ENCODE peak calls at places on chromosomes 13 and 19, in four cellular contexts. G is HepG2, P is K562, R is GM12878. V is an unnamed sample.

GRCh38 chr19:7534531-7534980 is 961 bp upstream of the PNPLA6 start:
- DNase-seq in G (peak; percentile 70), P (peak; percentile 57), R (no peak), V (peak; percentile 50)

GRCh38 chr13:24328145-24328544 is 18.8 kb downstream of the C1QTNF9 start:
- DNase-seq in G (no peak), P (no peak), R (no peak), V (no peak)

GRCh38 chr19:38031423-38031770 is 124.4 kb downstream of the SIPA1L3 start:
- DNase-seq in G (no peak), P (no peak), R (no peak), V (no peak)

GRCh38 chr13:29175245-29175873 is 355.2 kb downstream of the MTUS2 start:
- DNase-seq in G (no peak), P (no peak), R (no peak), V (no peak)

GRCh38 chr19:13978721-13979191 is 26.4 kb downstream of the DCAF15 start:
- DNase-seq in G (no peak), P (no peak), R (no peak), V (no peak)

GRCh38 chr13:109479991-109480696 is 306.2 kb downstream of the IRS2 start:
- DNase-seq in G (no peak), P (no peak), R (no peak), V (no peak)

GRCh38 chr13:22735381-22735995 is 445.3 kb upstream of the SGCG start:
- DNase-seq in G (no peak), P (no peak), R (no peak), V (no peak)

GRCh38 chr13:77697208-77698103 is at the start of gene SLAIN1:
- DNase-seq in G (peak; percentile 15), P (peak; percentile 54), R (no peak), V (peak; percentile 99)

GRCh38 chr13:94542917-94543316 is 53.0 kb downstream of the TGDS start:
- DNase-seq in G (no peak), P (no peak), R (no peak), V (no peak)

GRCh38 chr19:57305056-57305455 is 15.2 kb upstream of the ZNF543 start:
- DNase-seq in G (no peak), P (no peak), R (no peak), V (no peak)

GRCh38 chr13:23701646-23702045 is 131.4 kb downstream of the TNFRSF19 start:
- DNase-seq in G (no peak), P (no peak), R (no peak), V (no peak)

GRCh38 chr19:54684537-54684936 is 21.8 kb downstream of the LILRB4 start:
- DNase-seq in G (peak; percentile 49), P (peak; percentile 80), R (no peak), V (peak; percentile 16)

GRCh38 chr19:14393303-14393702 is 12.1 kb downstream of the ADGRE5 start:
- DNase-seq in G (no peak), P (no peak), R (no peak), V (no peak)

GRCh38 chr13:96090240-96091101 is 564 bp downstream of the HS6ST3 start:
- DNase-seq in G (no peak), P (no peak), R (no peak), V (peak; percentile 49)

GRCh38 chr13:33452873-33453558 is 167.5 kb upstream of the STARD13 start:
- DNase-seq in G (no peak), P (no peak), R (no peak), V (no peak)

GRCh38 chr13:105410602-105411001 is 1124.9 kb downstream of the EFNB2 start:
- DNase-seq in G (peak; percentile 7), P (peak; percentile 21), R (no peak), V (peak; percentile 18)

GRCh38 chr19:18160792-18161690 is 8.1 kb downstream of the PIK3R2 start:
- DNase-seq in G (peak; percentile 43), P (peak; percentile 85), R (no peak), V (peak; percentile 89)
- TF ChIP-seq TARDBP in G (no peak), P (no peak), R (no peak), V (no peak)

DNA sequence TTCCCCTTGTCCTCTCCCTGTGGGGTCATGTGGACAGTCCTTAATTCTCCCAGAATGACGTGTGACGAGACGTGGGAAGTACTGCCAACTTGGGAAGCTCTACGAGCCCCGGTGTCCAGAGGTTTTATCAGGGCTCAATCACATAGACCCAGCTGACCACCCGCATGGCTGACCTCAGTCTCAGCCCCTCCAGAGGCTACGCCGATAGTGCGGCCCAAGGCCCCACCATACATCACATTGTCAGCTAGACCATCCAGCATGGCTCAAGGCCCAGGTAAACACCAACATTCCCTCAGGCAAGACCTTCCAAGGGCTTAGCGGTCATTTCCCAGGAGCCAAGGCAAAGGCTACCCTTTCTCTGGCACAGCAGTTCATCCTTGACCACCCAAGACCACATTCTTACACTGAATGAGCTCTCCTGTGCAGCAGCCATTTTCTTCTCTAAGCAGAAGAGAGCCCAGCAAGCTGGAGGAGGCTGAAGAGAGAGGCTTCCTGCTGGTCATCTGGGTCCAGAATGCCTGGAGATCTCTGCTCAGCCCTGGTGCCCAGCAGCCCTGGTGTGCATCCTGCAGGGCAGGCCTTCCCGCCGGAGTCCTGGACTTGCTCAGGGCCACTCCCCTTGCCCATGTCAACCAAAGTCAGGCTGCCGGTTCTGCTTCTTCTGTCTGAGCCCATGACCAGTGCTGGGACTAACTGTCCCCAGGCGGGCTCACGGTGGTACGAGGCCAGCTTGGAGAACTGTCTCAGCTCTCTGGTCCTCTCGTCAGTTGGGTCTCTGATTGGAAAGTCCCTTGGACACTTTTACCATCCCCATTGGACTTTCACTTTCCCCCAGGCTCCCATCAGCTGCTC is 7.9 kb upstream of the F10 start:
- DNase-seq in G (no peak), P (no peak), R (no peak), V (no peak)
- TF ChIP-seq TARDBP in G (no peak), P (no peak), R (no peak), V (no peak)

GRCh38 chr13:47803131-47803530 is 197.9 kb downstream of the SUCLA2 start:
- DNase-seq in G (no peak), P (no peak), R (no peak), V (no peak)
- TF ChIP-seq TARDBP in G (no peak), P (no peak), R (no peak), V (no peak)

DNA sequence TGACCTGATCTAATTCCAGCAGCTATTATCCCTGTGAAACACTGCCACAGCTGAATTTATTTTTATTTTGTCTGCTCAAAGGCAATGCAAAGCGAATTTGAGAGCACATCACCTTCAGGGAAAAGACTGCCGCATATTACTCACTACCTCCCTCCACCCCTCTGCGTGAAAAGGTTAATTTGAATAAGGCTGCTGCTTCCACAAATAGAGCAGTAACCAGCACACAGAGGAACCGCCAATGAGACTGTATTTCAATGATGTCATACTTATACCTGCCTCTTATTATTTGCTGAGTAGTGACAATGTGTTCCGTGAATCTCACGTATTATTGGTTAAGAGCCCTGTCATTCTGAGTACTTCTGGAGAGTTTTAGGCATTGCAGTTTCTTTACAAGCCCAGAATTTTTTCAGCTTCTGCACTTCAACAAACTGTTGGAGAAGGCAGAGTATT is 156.1 kb upstream of the KLF12 start:
- DNase-seq in G (peak; percentile 9), P (no peak), R (no peak), V (peak; percentile 88)
- TF ChIP-seq TARDBP in G (no peak), P (no peak), R (no peak), V (no peak)

GRCh38 chr13:98687319-98687718 is 65.2 kb downstream of the SLC15A1 start:
- DNase-seq in G (no peak), P (no peak), R (no peak), V (no peak)

GRCh38 chr13:98690348-98691041 is 62.0 kb downstream of the SLC15A1 start:
- DNase-seq in G (no peak), P (no peak), R (no peak), V (no peak)

GRCh38 chr13:98686281-98686680 is 66.2 kb downstream of the SLC15A1 start:
- DNase-seq in G (no peak), P (no peak), R (no peak), V (no peak)

GRCh38 chr13:98689347-98689968 is 63.0 kb downstream of the SLC15A1 start:
- DNase-seq in G (no peak), P (no peak), R (no peak), V (no peak)

GRCh38 chr13:98688373-98688772 is 64.1 kb downstream of the SLC15A1 start:
- DNase-seq in G (no peak), P (no peak), R (no peak), V (no peak)
- TF ChIP-seq TARDBP in G (no peak), P (no peak), R (no peak), V (no peak)

GRCh38 chr19:48940902-48941301 is 7.4 kb downstream of the DHDH start:
- DNase-seq in G (no peak), P (no peak), R (no peak), V (no peak)

GRCh38 chr19:48946789-48947542 is 7.7 kb upstream of the BAX start:
- DNase-seq in G (no peak), P (no peak), R (no peak), V (no peak)

GRCh38 chr19:48943081-48943480 is 9.6 kb downstream of the DHDH start:
- DNase-seq in G (no peak), P (no peak), R (no peak), V (no peak)

GRCh38 chr19:48945817-48946216 is 8.9 kb upstream of the BAX start:
- DNase-seq in G (no peak), P (no peak), R (no peak), V (no peak)

GRCh38 chr19:48945415-48945814 is 9.3 kb upstream of the BAX start:
- DNase-seq in G (no peak), P (no peak), R (no peak), V (no peak)
- TF ChIP-seq TARDBP in G (no peak), P (no peak), R (no peak), V (no peak)